ENCODE peak calls at places on chromosomes 2 and 18, in ten cellular contexts. One of them, this sample, is unnamed.

GRCh38 chr2:98552499-98553179 is 55.7 kb downstream of the COA5 start:
- DNase-seq in PC-9: no peak
- DNase-seq in aorta: no peak
- DNase-seq in ovary: no peak
- DNase-seq in pancreas: no peak
- DNase-seq in adrenal gland: peak
- DNase-seq in neuronal stem cell: no peak
- DNase-seq in ascending aorta: no peak
- DNase-seq in fibroblast of mammary gland: peak
- DNase-seq in hepatocyte: no peak
- DNase-seq in this sample: no peak

GRCh38 chr2:65626831-65627230 is 194.4 kb upstream of the SPRED2 start:
- DNase-seq in PC-9: no peak
- DNase-seq in aorta: no peak
- DNase-seq in ovary: no peak
- DNase-seq in pancreas: no peak
- DNase-seq in adrenal gland: no peak
- DNase-seq in neuronal stem cell: no peak
- DNase-seq in ascending aorta: no peak
- DNase-seq in fibroblast of mammary gland: peak
- DNase-seq in hepatocyte: no peak
- DNase-seq in this sample: no peak

GRCh38 chr2:172449916-172450550 is 22.6 kb downstream of the ITGA6 start:
- DNase-seq in PC-9: no peak
- DNase-seq in aorta: no peak
- DNase-seq in ovary: no peak
- DNase-seq in pancreas: no peak
- DNase-seq in adrenal gland: no peak
- DNase-seq in neuronal stem cell: no peak
- DNase-seq in ascending aorta: no peak
- DNase-seq in fibroblast of mammary gland: no peak
- DNase-seq in hepatocyte: no peak
- DNase-seq in this sample: no peak

GRCh38 chr2:215410932-215411285 is 25.0 kb downstream of the FN1 start:
- DNase-seq in PC-9: peak
- DNase-seq in aorta: no peak
- DNase-seq in ovary: no peak
- DNase-seq in pancreas: no peak
- DNase-seq in adrenal gland: no peak
- DNase-seq in neuronal stem cell: no peak
- DNase-seq in ascending aorta: no peak
- DNase-seq in fibroblast of mammary gland: peak
- DNase-seq in hepatocyte: no peak
- DNase-seq in this sample: no peak

GRCh38 chr2:104638162-104638561 is 215.8 kb upstream of the POU3F3 start:
- DNase-seq in PC-9: no peak
- DNase-seq in aorta: no peak
- DNase-seq in ovary: no peak
- DNase-seq in pancreas: no peak
- DNase-seq in adrenal gland: no peak
- DNase-seq in neuronal stem cell: no peak
- DNase-seq in ascending aorta: no peak
- DNase-seq in fibroblast of mammary gland: no peak
- DNase-seq in hepatocyte: no peak
- DNase-seq in this sample: no peak

GRCh38 chr2:224901121-224901676 is 141.1 kb downstream of the DOCK10 start:
- DNase-seq in PC-9: no peak
- DNase-seq in aorta: no peak
- DNase-seq in ovary: no peak
- DNase-seq in pancreas: no peak
- DNase-seq in adrenal gland: no peak
- DNase-seq in neuronal stem cell: no peak
- DNase-seq in ascending aorta: no peak
- DNase-seq in fibroblast of mammary gland: no peak
- DNase-seq in hepatocyte: no peak
- DNase-seq in this sample: peak

GRCh38 chr2:113760400-113760799 is 4.0 kb upstream of the SLC35F5 start:
- DNase-seq in PC-9: no peak
- DNase-seq in aorta: no peak
- DNase-seq in ovary: no peak
- DNase-seq in pancreas: no peak
- DNase-seq in adrenal gland: no peak
- DNase-seq in neuronal stem cell: no peak
- DNase-seq in ascending aorta: no peak
- DNase-seq in fibroblast of mammary gland: peak
- DNase-seq in hepatocyte: no peak
- DNase-seq in this sample: peak

GRCh38 chr2:177984739-177985138 is 87.8 kb downstream of the PDE11A start:
- DNase-seq in PC-9: no peak
- DNase-seq in aorta: no peak
- DNase-seq in ovary: no peak
- DNase-seq in pancreas: no peak
- DNase-seq in adrenal gland: no peak
- DNase-seq in neuronal stem cell: no peak
- DNase-seq in ascending aorta: no peak
- DNase-seq in fibroblast of mammary gland: no peak
- DNase-seq in hepatocyte: peak
- DNase-seq in this sample: no peak

GRCh38 chr2:54520687-54521086 is 64.6 kb downstream of the SPTBN1 start:
- DNase-seq in PC-9: peak
- DNase-seq in aorta: no peak
- DNase-seq in ovary: no peak
- DNase-seq in pancreas: no peak
- DNase-seq in adrenal gland: no peak
- DNase-seq in neuronal stem cell: no peak
- DNase-seq in ascending aorta: no peak
- DNase-seq in fibroblast of mammary gland: peak
- DNase-seq in hepatocyte: no peak
- DNase-seq in this sample: no peak

GRCh38 chr18:50250935-50251334 is 15.4 kb downstream of the CFAP53 start:
- DNase-seq in PC-9: no peak
- DNase-seq in aorta: no peak
- DNase-seq in ovary: no peak
- DNase-seq in pancreas: no peak
- DNase-seq in adrenal gland: no peak
- DNase-seq in neuronal stem cell: no peak
- DNase-seq in ascending aorta: no peak
- DNase-seq in fibroblast of mammary gland: no peak
- DNase-seq in hepatocyte: no peak
- DNase-seq in this sample: no peak

GRCh38 chr2:176136375-176137248 is 7.1 kb downstream of the HOXD8 start:
- DNase-seq in PC-9: no peak
- DNase-seq in aorta: no peak
- DNase-seq in ovary: peak
- DNase-seq in pancreas: no peak
- DNase-seq in adrenal gland: peak
- DNase-seq in neuronal stem cell: no peak
- DNase-seq in ascending aorta: no peak
- DNase-seq in fibroblast of mammary gland: peak
- DNase-seq in hepatocyte: peak
- DNase-seq in this sample: no peak

GRCh38 chr2:177460973-177461585 is 68.5 kb downstream of the AGPS start:
- DNase-seq in PC-9: no peak
- DNase-seq in aorta: no peak
- DNase-seq in ovary: no peak
- DNase-seq in pancreas: no peak
- DNase-seq in adrenal gland: no peak
- DNase-seq in neuronal stem cell: no peak
- DNase-seq in ascending aorta: no peak
- DNase-seq in fibroblast of mammary gland: no peak
- DNase-seq in hepatocyte: no peak
- DNase-seq in this sample: no peak

GRCh38 chr18:2522112-2522511 is 49.2 kb downstream of the METTL4 start:
- DNase-seq in PC-9: no peak
- DNase-seq in aorta: no peak
- DNase-seq in ovary: no peak
- DNase-seq in pancreas: no peak
- DNase-seq in adrenal gland: no peak
- DNase-seq in neuronal stem cell: no peak
- DNase-seq in ascending aorta: no peak
- DNase-seq in fibroblast of mammary gland: no peak
- DNase-seq in hepatocyte: no peak
- DNase-seq in this sample: no peak

GRCh38 chr18:3960977-3961376 is 494.1 kb downstream of the DLGAP1 start:
- DNase-seq in PC-9: no peak
- DNase-seq in aorta: no peak
- DNase-seq in ovary: no peak
- DNase-seq in pancreas: no peak
- DNase-seq in adrenal gland: no peak
- DNase-seq in neuronal stem cell: no peak
- DNase-seq in ascending aorta: no peak
- DNase-seq in fibroblast of mammary gland: no peak
- DNase-seq in hepatocyte: no peak
- DNase-seq in this sample: no peak

GRCh38 chr2:44952806-44953685 is 11.5 kb downstream of the SIX3 start:
- DNase-seq in PC-9: no peak
- DNase-seq in aorta: no peak
- DNase-seq in ovary: no peak
- DNase-seq in pancreas: no peak
- DNase-seq in adrenal gland: no peak
- DNase-seq in neuronal stem cell: no peak
- DNase-seq in ascending aorta: no peak
- DNase-seq in fibroblast of mammary gland: no peak
- DNase-seq in hepatocyte: no peak
- DNase-seq in this sample: no peak
- H3K4me3 ChIP-seq in PC-9: no peak
- H3K4me3 ChIP-seq in aorta: no peak
- H3K4me3 ChIP-seq in ovary: no peak
- H3K4me3 ChIP-seq in pancreas: no peak
- H3K4me3 ChIP-seq in adrenal gland: peak
- H3K4me3 ChIP-seq in neuronal stem cell: peak
- H3K4me3 ChIP-seq in ascending aorta: peak
- H3K4me3 ChIP-seq in fibroblast of mammary gland: peak
- H3K4me3 ChIP-seq in hepatocyte: no peak
- H3K4me3 ChIP-seq in this sample: no peak

DNA sequence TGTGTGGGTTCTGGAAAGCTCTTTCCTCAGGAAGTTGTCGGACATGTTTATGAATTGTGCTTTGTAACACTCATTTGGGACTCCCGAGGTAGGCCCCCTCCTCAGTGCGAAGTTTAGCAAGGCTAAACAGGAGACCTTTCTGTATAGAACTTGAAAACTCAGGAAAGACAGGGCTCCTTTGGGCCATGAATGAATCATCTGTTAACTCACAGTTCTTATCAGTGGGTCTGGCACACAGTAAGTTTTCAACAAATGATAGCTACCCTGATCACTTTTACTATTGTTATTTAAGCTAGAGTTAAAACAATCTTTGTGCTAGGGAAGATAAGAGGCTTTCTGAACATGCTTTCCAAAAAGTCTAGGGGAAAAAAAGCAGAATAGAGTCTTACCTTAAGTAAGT is 430.5 kb upstream of the ETAA1 start:
- DNase-seq in PC-9: no peak
- DNase-seq in aorta: no peak
- DNase-seq in ovary: no peak
- DNase-seq in pancreas: no peak
- DNase-seq in adrenal gland: no peak
- DNase-seq in neuronal stem cell: no peak
- DNase-seq in ascending aorta: no peak
- DNase-seq in fibroblast of mammary gland: no peak
- DNase-seq in hepatocyte: no peak
- DNase-seq in this sample: no peak
- H3K4me3 ChIP-seq in PC-9: no peak
- H3K4me3 ChIP-seq in aorta: no peak
- H3K4me3 ChIP-seq in ovary: no peak
- H3K4me3 ChIP-seq in pancreas: no peak
- H3K4me3 ChIP-seq in adrenal gland: no peak
- H3K4me3 ChIP-seq in neuronal stem cell: no peak
- H3K4me3 ChIP-seq in ascending aorta: no peak
- H3K4me3 ChIP-seq in fibroblast of mammary gland: no peak
- H3K4me3 ChIP-seq in hepatocyte: no peak
- H3K4me3 ChIP-seq in this sample: no peak

GRCh38 chr2:235262750-235263149 is 231.1 kb upstream of the AGAP1 start:
- DNase-seq in PC-9: no peak
- DNase-seq in aorta: no peak
- DNase-seq in ovary: no peak
- DNase-seq in pancreas: no peak
- DNase-seq in adrenal gland: no peak
- DNase-seq in neuronal stem cell: no peak
- DNase-seq in ascending aorta: no peak
- DNase-seq in fibroblast of mammary gland: no peak
- DNase-seq in hepatocyte: no peak
- DNase-seq in this sample: no peak

GRCh38 chr2:235264512-235264911 is 229.3 kb upstream of the AGAP1 start:
- DNase-seq in PC-9: no peak
- DNase-seq in aorta: no peak
- DNase-seq in ovary: no peak
- DNase-seq in pancreas: no peak
- DNase-seq in adrenal gland: no peak
- DNase-seq in neuronal stem cell: no peak
- DNase-seq in ascending aorta: no peak
- DNase-seq in fibroblast of mammary gland: no peak
- DNase-seq in hepatocyte: no peak
- DNase-seq in this sample: no peak

GRCh38 chr2:235263205-235264120 is 230.4 kb upstream of the AGAP1 start:
- DNase-seq in PC-9: peak
- DNase-seq in aorta: peak
- DNase-seq in ovary: peak
- DNase-seq in pancreas: no peak
- DNase-seq in adrenal gland: peak
- DNase-seq in neuronal stem cell: no peak
- DNase-seq in ascending aorta: no peak
- DNase-seq in fibroblast of mammary gland: peak
- DNase-seq in hepatocyte: peak
- DNase-seq in this sample: no peak

GRCh38 chr2:235265348-235265965 is 228.4 kb upstream of the AGAP1 start:
- DNase-seq in PC-9: no peak
- DNase-seq in aorta: no peak
- DNase-seq in ovary: no peak
- DNase-seq in pancreas: no peak
- DNase-seq in adrenal gland: no peak
- DNase-seq in neuronal stem cell: no peak
- DNase-seq in ascending aorta: no peak
- DNase-seq in fibroblast of mammary gland: no peak
- DNase-seq in hepatocyte: no peak
- DNase-seq in this sample: no peak

GRCh38 chr2:235264121-235264493 is 229.7 kb upstream of the AGAP1 start:
- DNase-seq in PC-9: no peak
- DNase-seq in aorta: no peak
- DNase-seq in ovary: no peak
- DNase-seq in pancreas: no peak
- DNase-seq in adrenal gland: no peak
- DNase-seq in neuronal stem cell: no peak
- DNase-seq in ascending aorta: no peak
- DNase-seq in fibroblast of mammary gland: no peak
- DNase-seq in hepatocyte: no peak
- DNase-seq in this sample: no peak
- H3K4me3 ChIP-seq in PC-9: peak
- H3K4me3 ChIP-seq in aorta: no peak
- H3K4me3 ChIP-seq in ovary: no peak
- H3K4me3 ChIP-seq in pancreas: no peak
- H3K4me3 ChIP-seq in adrenal gland: peak
- H3K4me3 ChIP-seq in neuronal stem cell: no peak
- H3K4me3 ChIP-seq in ascending aorta: no peak
- H3K4me3 ChIP-seq in fibroblast of mammary gland: no peak
- H3K4me3 ChIP-seq in hepatocyte: no peak
- H3K4me3 ChIP-seq in this sample: no peak

DNA sequence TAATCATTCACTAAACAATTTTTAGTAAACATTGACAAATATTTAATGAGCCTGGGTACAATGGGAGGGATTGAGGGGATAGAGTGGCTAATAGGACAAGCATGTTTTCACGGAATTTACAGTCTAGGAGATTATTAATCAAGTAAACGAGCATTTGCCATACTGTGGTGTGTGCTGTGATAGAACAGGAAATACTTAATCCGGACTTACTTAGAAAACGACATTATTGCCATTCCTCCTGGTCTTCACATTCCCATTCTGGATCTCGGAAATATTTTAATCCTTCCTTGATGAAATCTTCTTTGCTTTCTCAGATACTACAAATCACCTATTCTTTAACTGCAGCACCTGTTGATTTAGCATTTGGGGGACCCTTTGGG is 905 bp downstream of the TTLL4 start:
- DNase-seq in PC-9: no peak
- DNase-seq in aorta: no peak
- DNase-seq in ovary: no peak
- DNase-seq in pancreas: no peak
- DNase-seq in adrenal gland: no peak
- DNase-seq in neuronal stem cell: no peak
- DNase-seq in ascending aorta: no peak
- DNase-seq in fibroblast of mammary gland: no peak
- DNase-seq in hepatocyte: no peak
- DNase-seq in this sample: no peak
- H3K4me3 ChIP-seq in PC-9: peak
- H3K4me3 ChIP-seq in aorta: peak
- H3K4me3 ChIP-seq in ovary: peak
- H3K4me3 ChIP-seq in pancreas: peak
- H3K4me3 ChIP-seq in adrenal gland: peak
- H3K4me3 ChIP-seq in neuronal stem cell: peak
- H3K4me3 ChIP-seq in ascending aorta: peak
- H3K4me3 ChIP-seq in fibroblast of mammary gland: peak
- H3K4me3 ChIP-seq in hepatocyte: peak
- H3K4me3 ChIP-seq in this sample: peak

This sample was measured in LNCaP clone FGC.